ENCODE peak calls at places on chromosomes 12 and 14, in seven cellular contexts. P is IMR-90, M is A549, U is H1, E is HCT116, N is K562, W is GM12878. R is an unnamed sample.

GRCh38 chr14:91113829-91114078 is at the start of gene DGLUCY:
- DNase-seq in M (peak), N (peak), W (no peak), U (no peak), E (no peak), P (peak), R (no peak)

GRCh38 chr14:57493467-57494181 is at the start of gene CCDC198:
- DNase-seq in E (no peak), M (peak), U (no peak), W (peak), P (no peak), N (no peak), R (peak)

GRCh38 chr12:53867216-53868012 is 71.2 kb upstream of the HOXC13 start:
- DNase-seq in E (no peak), N (peak), M (peak), U (no peak), P (no peak), W (no peak), R (peak)

GRCh38 chr12:77957034-77957433 is 126.3 kb downstream of the NAV3 start:
- DNase-seq in U (no peak), W (no peak), P (no peak), N (no peak), M (no peak), E (no peak), R (no peak)

GRCh38 chr14:24079521-24080141 is 8.3 kb downstream of the CPNE6 start:
- DNase-seq in N (peak), E (no peak), W (no peak), M (no peak), U (peak), P (no peak), R (no peak)

GRCh38 chr12:132160016-132160415 is 15.8 kb downstream of the NOC4L start:
- DNase-seq in W (no peak), P (no peak), E (no peak), U (no peak), M (no peak), N (no peak), R (no peak)

GRCh38 chr12:25829192-25829591 is 129.3 kb upstream of the RASSF8 start:
- DNase-seq in W (no peak), U (no peak), N (no peak), M (peak), P (peak), E (no peak), R (no peak)

GRCh38 chr14:36315159-36315853 is 5.1 kb downstream of the MBIP start:
- DNase-seq in M (no peak), E (no peak), U (no peak), N (peak), W (peak), P (no peak), R (no peak)

GRCh38 chr14:70832536-70833305 is 23.4 kb upstream of the MAP3K9 start:
- DNase-seq in M (no peak), N (no peak), P (peak), W (no peak), U (no peak), E (no peak), R (no peak)

GRCh38 chr12:44457465-44457864 is 418.6 kb downstream of the NELL2 start:
- DNase-seq in W (no peak), U (no peak), E (no peak), N (no peak), M (no peak), P (no peak), R (no peak)

GRCh38 chr12:95088339-95088738 is 14.9 kb upstream of the NR2C1 start:
- DNase-seq in W (no peak), M (no peak), U (no peak), P (no peak), N (no peak), E (no peak), R (no peak)

GRCh38 chr12:95083471-95083870 is 10.1 kb upstream of the NR2C1 start:
- DNase-seq in W (no peak), N (no peak), P (peak), M (no peak), U (no peak), E (no peak), R (no peak)

GRCh38 chr12:95085612-95086011 is 12.2 kb upstream of the NR2C1 start:
- DNase-seq in P (no peak), U (no peak), M (no peak), E (no peak), N (no peak), W (no peak), R (peak)

DNA sequence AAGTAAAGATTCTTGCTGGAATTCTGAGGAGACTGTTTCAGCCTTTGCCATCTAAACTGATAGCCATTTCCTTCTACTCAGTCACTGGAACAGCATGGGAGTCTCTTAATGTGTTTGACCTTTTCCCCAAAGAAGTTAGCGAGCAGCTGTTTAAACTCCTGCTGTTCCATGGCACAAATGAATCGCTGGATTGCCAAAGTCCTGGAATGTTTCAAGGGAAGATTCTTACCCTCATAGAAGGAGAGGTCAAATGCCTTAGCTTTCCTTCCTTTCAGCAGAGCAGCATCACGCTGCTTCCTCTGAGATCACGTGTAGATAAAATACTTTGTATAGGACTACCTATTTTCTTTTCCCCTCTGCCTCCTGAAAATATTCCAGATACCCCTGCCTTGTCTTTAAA is 10.5 kb upstream of the NR2C1 start:
- DNase-seq in U (no peak), M (no peak), E (no peak), W (no peak), P (peak), N (no peak), R (no peak)
- TF ChIP-seq CEBPB in U (no peak), M (no peak), E (no peak), W (no peak), P (peak), N (no peak), R (no peak)

DNA sequence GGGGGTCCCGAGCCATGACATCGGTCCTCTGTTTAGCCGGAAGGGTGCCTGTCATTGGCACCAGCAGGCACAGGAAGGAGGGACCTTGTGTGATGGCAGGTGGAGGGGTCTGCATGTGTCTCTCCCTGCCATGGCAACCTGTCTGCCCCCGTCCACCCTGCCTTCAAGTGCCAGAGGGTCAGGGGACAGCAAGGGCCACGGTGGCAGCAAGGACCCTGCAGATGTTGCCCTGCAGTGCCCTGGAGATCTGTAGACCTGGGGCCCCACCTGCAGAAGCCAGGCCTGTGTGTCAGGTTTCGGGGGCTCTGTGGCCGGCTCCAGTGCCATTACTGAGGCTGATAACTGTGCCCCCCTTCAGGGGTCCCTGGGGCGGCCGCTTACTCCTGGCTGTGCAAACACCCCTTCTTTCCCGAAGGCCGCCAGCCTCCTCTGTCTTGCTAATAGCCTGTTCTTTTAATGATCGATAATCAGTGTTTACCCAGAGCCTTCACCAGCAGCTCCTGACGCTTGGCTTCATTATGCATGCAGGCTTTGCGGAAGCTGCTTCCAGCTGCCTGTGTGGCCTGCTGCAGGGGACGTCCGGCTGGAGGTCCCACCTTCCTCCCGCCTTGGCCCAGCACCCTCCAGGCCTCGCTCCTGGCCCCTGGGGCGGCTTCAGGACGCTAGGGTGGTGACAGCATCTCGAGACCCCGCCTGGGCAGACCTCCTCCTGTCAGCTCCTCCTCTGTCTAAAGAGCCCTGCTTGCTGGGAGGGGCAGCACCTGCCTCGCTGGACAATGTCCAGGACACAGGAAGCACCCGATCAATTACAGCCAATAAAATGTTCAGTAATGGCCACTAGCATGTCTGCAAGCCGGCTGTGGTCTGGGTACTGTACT is 153.0 kb downstream of the KIF26A start:
- DNase-seq in M (no peak), W (no peak), U (no peak), N (no peak), P (no peak), E (no peak), R (no peak)
- TF ChIP-seq CEBPB in M (no peak), W (no peak), U (no peak), N (no peak), P (no peak), E (no peak), R (no peak)

GRCh38 chr14:22474730-22475351 is 114.2 kb downstream of the DAD1 start:
- DNase-seq in P (peak), E (no peak), N (no peak), W (no peak), U (no peak), M (no peak), R (no peak)

GRCh38 chr14:22472466-22472865 is 116.6 kb downstream of the DAD1 start:
- DNase-seq in M (no peak), N (no peak), W (no peak), U (no peak), E (no peak), P (no peak), R (no peak)

GRCh38 chr14:22471545-22472121 is 117.4 kb downstream of the DAD1 start:
- DNase-seq in W (no peak), P (peak), N (peak), U (peak), M (peak), E (peak), R (peak)

GRCh38 chr14:22475381-22475780 is 113.6 kb downstream of the DAD1 start:
- DNase-seq in U (no peak), W (no peak), P (no peak), M (no peak), E (no peak), N (no peak), R (no peak)

GRCh38 chr14:22472935-22473854 is 115.8 kb downstream of the DAD1 start:
- DNase-seq in E (peak), W (no peak), U (peak), M (peak), P (peak), N (peak), R (peak)
- TF ChIP-seq CEBPB in E (no peak), W (no peak), U (no peak), M (no peak), P (no peak), N (no peak), R (no peak)

DNA sequence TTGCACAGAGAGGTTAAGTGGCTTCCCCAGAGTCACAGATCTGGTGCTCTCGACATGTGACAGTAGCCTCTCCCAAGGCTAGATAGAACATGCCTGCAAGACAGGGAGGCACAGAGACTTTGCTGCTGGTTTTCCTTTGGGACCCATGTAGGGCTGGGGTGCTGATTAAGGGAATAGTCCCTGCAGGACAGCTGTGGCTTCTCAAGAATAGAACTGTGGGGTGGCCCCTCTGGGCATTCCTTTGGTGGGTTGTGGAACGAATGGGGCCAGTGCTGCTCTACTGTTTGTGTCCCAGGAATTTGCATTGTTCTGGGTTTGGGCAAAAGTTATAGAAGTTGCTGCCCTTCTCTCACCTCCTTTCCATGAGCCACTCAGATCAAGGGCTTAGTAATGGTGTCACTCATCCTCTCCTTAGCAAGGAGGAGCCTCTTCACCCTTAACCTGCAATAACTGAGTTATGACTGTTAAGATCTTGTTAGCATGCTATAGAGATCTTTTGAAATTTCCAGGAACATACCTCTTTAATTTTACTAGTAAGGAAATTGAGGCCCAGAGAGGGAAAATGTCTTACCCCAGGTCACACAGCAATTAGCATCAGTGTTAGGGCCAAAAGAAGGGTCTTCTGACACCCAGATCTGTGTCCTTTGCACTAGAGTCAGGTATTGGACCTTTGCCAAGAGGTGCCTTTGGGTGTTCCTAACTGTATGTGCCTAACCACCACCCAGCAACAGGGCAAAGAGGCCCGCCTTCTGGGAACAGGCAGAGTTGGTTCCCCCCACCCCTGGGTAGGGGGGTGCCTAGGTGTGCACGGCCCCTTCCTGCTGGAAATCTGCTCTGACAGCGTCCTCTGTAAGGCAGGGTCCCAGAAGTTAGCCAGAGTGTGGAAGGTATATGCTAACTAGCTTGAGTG is 31.4 kb downstream of the CD9 start:
- DNase-seq in E (no peak), M (no peak), N (no peak), U (no peak), P (no peak), W (no peak), R (no peak)
- TF ChIP-seq CEBPB in E (no peak), M (no peak), N (no peak), U (no peak), P (no peak), W (no peak), R (no peak)

GRCh38 chr12:127169321-127170270 is 1097.4 kb upstream of the TMEM132C start:
- DNase-seq in M (no peak), W (no peak), P (peak), N (no peak), U (no peak), E (no peak), R (no peak)
- TF ChIP-seq CEBPB in M (no peak), W (no peak), P (no peak), N (no peak), U (no peak), E (no peak), R (no peak)

GRCh38 chr14:59356783-59357182 is 108.4 kb downstream of the GPR135 start:
- DNase-seq in N (no peak), P (no peak), E (no peak), M (no peak), U (no peak), W (peak), R (no peak)

GRCh38 chr14:59354666-59355065 is 110.5 kb downstream of the GPR135 start:
- DNase-seq in U (no peak), W (no peak), N (no peak), P (peak), E (no peak), M (no peak), R (no peak)

GRCh38 chr14:59358105-59358504 is 107.1 kb downstream of the GPR135 start:
- DNase-seq in M (peak), E (peak), U (no peak), W (no peak), P (peak), N (peak), R (peak)

GRCh38 chr14:59355101-59355500 is 110.1 kb downstream of the GPR135 start:
- DNase-seq in U (no peak), W (no peak), M (no peak), N (no peak), E (no peak), P (no peak), R (no peak)

GRCh38 chr14:59356298-59356697 is 108.9 kb downstream of the GPR135 start:
- DNase-seq in M (no peak), U (no peak), N (no peak), W (no peak), P (no peak), E (no peak), R (no peak)
- TF ChIP-seq CEBPB in M (no peak), U (no peak), N (no peak), W (no peak), P (no peak), E (no peak), R (no peak)

R was measured in HepG2.